ENCODE peak calls at places on chromosomes 4 and X, in nine cellular contexts. One of them, this sample, is unnamed.

GRCh38 chr4:66609014-66609413 is 936.3 kb downstream of the CENPC start:
- DNase-seq in GM23338: no peak
- DNase-seq in hepatocyte: no peak
- DNase-seq in MM.1S: no peak
- DNase-seq in neural progenitor cell: no peak
- DNase-seq in HCT116: no peak
- DNase-seq in GM23248: no peak
- DNase-seq in SK-N-SH: no peak
- DNase-seq in PC-3: no peak
- DNase-seq in this sample: no peak

GRCh38 chr4:151174784-151175183 is 75.4 kb downstream of the RPS3A start:
- DNase-seq in PC-3: no peak
- DNase-seq in MM.1S: no peak
- DNase-seq in hepatocyte: no peak
- DNase-seq in GM23248: no peak
- DNase-seq in GM23338: no peak
- DNase-seq in neural progenitor cell: no peak
- DNase-seq in SK-N-SH: no peak
- DNase-seq in HCT116: no peak
- DNase-seq in this sample: no peak

GRCh38 chrX:54447461-54447860 is 7.3 kb downstream of the TSR2 start:
- DNase-seq in SK-N-SH: no peak
- DNase-seq in GM23338: peak
- DNase-seq in PC-3: peak
- DNase-seq in GM23248: peak
- DNase-seq in HCT116: no peak
- DNase-seq in neural progenitor cell: peak
- DNase-seq in MM.1S: no peak
- DNase-seq in hepatocyte: peak
- DNase-seq in this sample: no peak

GRCh38 chr4:28277931-28278330 is 1417.3 kb downstream of the STIM2 start:
- DNase-seq in neural progenitor cell: no peak
- DNase-seq in SK-N-SH: no peak
- DNase-seq in HCT116: no peak
- DNase-seq in PC-3: peak
- DNase-seq in hepatocyte: peak
- DNase-seq in GM23338: no peak
- DNase-seq in GM23248: no peak
- DNase-seq in MM.1S: no peak
- DNase-seq in this sample: no peak

GRCh38 chrX:69133561-69134542 is 31.4 kb downstream of the PJA1 start:
- DNase-seq in HCT116: peak
- DNase-seq in hepatocyte: peak
- DNase-seq in GM23338: peak
- DNase-seq in neural progenitor cell: peak
- DNase-seq in GM23248: peak
- DNase-seq in PC-3: peak
- DNase-seq in SK-N-SH: peak
- DNase-seq in MM.1S: no peak
- DNase-seq in this sample: peak

GRCh38 chr4:66926687-66927086 is 618.6 kb downstream of the CENPC start:
- DNase-seq in PC-3: no peak
- DNase-seq in GM23338: peak
- DNase-seq in SK-N-SH: no peak
- DNase-seq in HCT116: no peak
- DNase-seq in MM.1S: no peak
- DNase-seq in neural progenitor cell: no peak
- DNase-seq in hepatocyte: no peak
- DNase-seq in GM23248: no peak
- DNase-seq in this sample: no peak

GRCh38 chr4:157095716-157096115 is 19.8 kb downstream of the GLRB start:
- DNase-seq in hepatocyte: no peak
- DNase-seq in PC-3: no peak
- DNase-seq in neural progenitor cell: no peak
- DNase-seq in GM23338: no peak
- DNase-seq in GM23248: no peak
- DNase-seq in HCT116: no peak
- DNase-seq in MM.1S: no peak
- DNase-seq in SK-N-SH: no peak
- DNase-seq in this sample: no peak

GRCh38 chr4:2365913-2366210 is 52.6 kb downstream of the ZFYVE28 start:
- DNase-seq in PC-3: no peak
- DNase-seq in HCT116: no peak
- DNase-seq in SK-N-SH: no peak
- DNase-seq in GM23338: no peak
- DNase-seq in MM.1S: no peak
- DNase-seq in neural progenitor cell: no peak
- DNase-seq in GM23248: no peak
- DNase-seq in hepatocyte: no peak
- DNase-seq in this sample: no peak

GRCh38 chr4:86960557-86960959 is 25.7 kb downstream of the AFF1 start:
- DNase-seq in neural progenitor cell: peak
- DNase-seq in MM.1S: no peak
- DNase-seq in SK-N-SH: no peak
- DNase-seq in HCT116: no peak
- DNase-seq in GM23338: no peak
- DNase-seq in hepatocyte: peak
- DNase-seq in GM23248: peak
- DNase-seq in PC-3: no peak
- DNase-seq in this sample: peak

GRCh38 chrX:109481986-109482385 is at the start of gene GUCY2F:
- DNase-seq in MM.1S: no peak
- DNase-seq in GM23248: no peak
- DNase-seq in hepatocyte: no peak
- DNase-seq in neural progenitor cell: no peak
- DNase-seq in SK-N-SH: no peak
- DNase-seq in GM23338: no peak
- DNase-seq in HCT116: no peak
- DNase-seq in PC-3: no peak
- DNase-seq in this sample: no peak
- H3K4me3 ChIP-seq in MM.1S: no peak
- H3K4me3 ChIP-seq in GM23248: no peak
- H3K4me3 ChIP-seq in hepatocyte: no peak
- H3K4me3 ChIP-seq in neural progenitor cell: no peak
- H3K4me3 ChIP-seq in SK-N-SH: no peak
- H3K4me3 ChIP-seq in GM23338: no peak
- H3K4me3 ChIP-seq in HCT116: no peak
- H3K4me3 ChIP-seq in PC-3: no peak
- H3K4me3 ChIP-seq in this sample: no peak

DNA sequence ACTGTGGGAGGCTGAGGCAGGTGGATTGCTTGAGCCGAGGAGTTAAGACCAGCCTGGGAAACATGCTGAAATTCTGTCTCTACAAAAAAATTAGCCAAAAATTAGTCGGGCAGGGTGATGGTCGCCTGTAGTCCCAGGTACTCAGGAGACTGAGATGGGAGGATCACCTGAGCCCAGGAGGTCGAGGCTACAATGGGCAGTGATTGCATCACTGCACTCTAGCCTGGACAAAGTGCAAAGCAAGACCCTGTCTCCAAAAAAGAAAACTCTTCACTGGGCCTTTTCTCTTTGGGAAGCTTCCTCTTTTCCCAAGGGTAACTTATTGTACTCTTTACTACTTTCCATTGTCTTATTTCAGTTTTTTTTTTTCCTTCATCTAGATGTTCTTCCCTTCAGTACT is 88.9 kb downstream of the UBE2K start:
- DNase-seq in PC-3: no peak
- DNase-seq in SK-N-SH: no peak
- DNase-seq in neural progenitor cell: no peak
- DNase-seq in hepatocyte: no peak
- DNase-seq in GM23338: no peak
- DNase-seq in GM23248: no peak
- DNase-seq in HCT116: no peak
- DNase-seq in MM.1S: no peak
- DNase-seq in this sample: no peak
- TF ChIP-seq EZH2phosphoT487 in PC-3: no peak
- TF ChIP-seq EZH2phosphoT487 in SK-N-SH: no peak
- TF ChIP-seq EZH2phosphoT487 in neural progenitor cell: no peak
- TF ChIP-seq EZH2phosphoT487 in hepatocyte: no peak
- TF ChIP-seq EZH2phosphoT487 in GM23338: no peak
- TF ChIP-seq EZH2phosphoT487 in GM23248: no peak
- TF ChIP-seq EZH2phosphoT487 in HCT116: no peak
- TF ChIP-seq EZH2phosphoT487 in MM.1S: no peak
- TF ChIP-seq EZH2phosphoT487 in this sample: no peak

DNA sequence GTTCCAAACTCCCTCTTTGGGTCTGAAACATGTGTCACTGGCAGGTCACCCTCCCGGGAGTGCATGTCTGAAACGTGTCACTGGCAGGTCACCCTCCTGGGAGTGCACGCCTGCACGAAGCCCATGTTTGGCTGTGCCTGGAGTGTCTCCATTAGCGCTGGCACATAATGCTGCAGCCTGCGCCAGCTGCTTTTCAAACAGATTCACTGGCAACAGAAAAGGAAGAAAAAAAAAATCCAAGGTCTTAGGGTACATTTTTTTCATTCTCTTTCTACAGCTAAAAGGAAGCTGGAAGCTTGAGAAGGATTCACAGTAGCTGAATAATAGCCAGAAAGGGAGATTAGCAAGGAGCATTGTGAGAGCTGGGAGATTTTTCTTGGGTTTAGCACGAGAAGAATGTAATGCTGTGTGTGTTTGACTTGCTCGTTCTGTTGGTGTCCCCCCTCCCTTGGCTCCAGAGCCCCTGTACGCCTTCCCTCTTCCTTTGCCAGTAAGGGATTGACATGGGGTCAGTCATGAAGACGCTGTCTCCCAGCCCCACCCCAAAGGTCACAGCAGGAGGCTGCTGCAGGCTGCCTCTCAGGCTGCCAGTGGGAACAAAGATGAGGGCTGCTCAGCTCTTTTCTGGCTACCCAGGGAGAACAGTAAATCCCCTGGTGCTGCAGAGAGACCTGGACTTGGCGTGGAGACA is 39.1 kb upstream of the TLR3 start:
- DNase-seq in HCT116: no peak
- DNase-seq in PC-3: no peak
- DNase-seq in SK-N-SH: peak
- DNase-seq in GM23338: peak
- DNase-seq in MM.1S: no peak
- DNase-seq in GM23248: peak
- DNase-seq in hepatocyte: peak
- DNase-seq in neural progenitor cell: peak
- DNase-seq in this sample: no peak
- H3K4me2 ChIP-seq in HCT116: no peak
- H3K4me2 ChIP-seq in PC-3: no peak
- H3K4me2 ChIP-seq in SK-N-SH: no peak
- H3K4me2 ChIP-seq in GM23338: peak
- H3K4me2 ChIP-seq in MM.1S: no peak
- H3K4me2 ChIP-seq in GM23248: no peak
- H3K4me2 ChIP-seq in hepatocyte: peak
- H3K4me2 ChIP-seq in neural progenitor cell: peak
- H3K4me2 ChIP-seq in this sample: no peak

GRCh38 chr4:68283714-68284113 is 38.2 kb upstream of the TMPRSS11B start:
- DNase-seq in PC-3: peak
- DNase-seq in neural progenitor cell: no peak
- DNase-seq in GM23248: no peak
- DNase-seq in hepatocyte: no peak
- DNase-seq in SK-N-SH: no peak
- DNase-seq in HCT116: no peak
- DNase-seq in MM.1S: no peak
- DNase-seq in GM23338: no peak
- DNase-seq in this sample: no peak
- H3K4me3 ChIP-seq in PC-3: no peak
- H3K4me3 ChIP-seq in neural progenitor cell: no peak
- H3K4me3 ChIP-seq in GM23248: no peak
- H3K4me3 ChIP-seq in hepatocyte: no peak
- H3K4me3 ChIP-seq in SK-N-SH: no peak
- H3K4me3 ChIP-seq in HCT116: no peak
- H3K4me3 ChIP-seq in MM.1S: no peak
- H3K4me3 ChIP-seq in GM23338: no peak
- H3K4me3 ChIP-seq in this sample: no peak

GRCh38 chr4:93475730-93476129 is 352.8 kb upstream of the ATOH1 start:
- DNase-seq in GM23248: no peak
- DNase-seq in hepatocyte: no peak
- DNase-seq in GM23338: no peak
- DNase-seq in neural progenitor cell: no peak
- DNase-seq in PC-3: peak
- DNase-seq in MM.1S: no peak
- DNase-seq in HCT116: no peak
- DNase-seq in SK-N-SH: no peak
- DNase-seq in this sample: no peak

GRCh38 chr4:93480452-93480851 is 348.1 kb upstream of the ATOH1 start:
- DNase-seq in GM23248: no peak
- DNase-seq in neural progenitor cell: no peak
- DNase-seq in hepatocyte: no peak
- DNase-seq in PC-3: peak
- DNase-seq in SK-N-SH: no peak
- DNase-seq in HCT116: peak
- DNase-seq in GM23338: no peak
- DNase-seq in MM.1S: no peak
- DNase-seq in this sample: no peak

GRCh38 chr4:93478805-93479204 is 349.7 kb upstream of the ATOH1 start:
- DNase-seq in GM23248: no peak
- DNase-seq in MM.1S: no peak
- DNase-seq in GM23338: no peak
- DNase-seq in PC-3: peak
- DNase-seq in neural progenitor cell: no peak
- DNase-seq in HCT116: no peak
- DNase-seq in hepatocyte: no peak
- DNase-seq in SK-N-SH: no peak
- DNase-seq in this sample: no peak
- TF ChIP-seq EZH2phosphoT487 in GM23248: no peak
- TF ChIP-seq EZH2phosphoT487 in MM.1S: no peak
- TF ChIP-seq EZH2phosphoT487 in GM23338: no peak
- TF ChIP-seq EZH2phosphoT487 in PC-3: no peak
- TF ChIP-seq EZH2phosphoT487 in neural progenitor cell: no peak
- TF ChIP-seq EZH2phosphoT487 in HCT116: no peak
- TF ChIP-seq EZH2phosphoT487 in hepatocyte: no peak
- TF ChIP-seq EZH2phosphoT487 in SK-N-SH: no peak
- TF ChIP-seq EZH2phosphoT487 in this sample: no peak

DNA sequence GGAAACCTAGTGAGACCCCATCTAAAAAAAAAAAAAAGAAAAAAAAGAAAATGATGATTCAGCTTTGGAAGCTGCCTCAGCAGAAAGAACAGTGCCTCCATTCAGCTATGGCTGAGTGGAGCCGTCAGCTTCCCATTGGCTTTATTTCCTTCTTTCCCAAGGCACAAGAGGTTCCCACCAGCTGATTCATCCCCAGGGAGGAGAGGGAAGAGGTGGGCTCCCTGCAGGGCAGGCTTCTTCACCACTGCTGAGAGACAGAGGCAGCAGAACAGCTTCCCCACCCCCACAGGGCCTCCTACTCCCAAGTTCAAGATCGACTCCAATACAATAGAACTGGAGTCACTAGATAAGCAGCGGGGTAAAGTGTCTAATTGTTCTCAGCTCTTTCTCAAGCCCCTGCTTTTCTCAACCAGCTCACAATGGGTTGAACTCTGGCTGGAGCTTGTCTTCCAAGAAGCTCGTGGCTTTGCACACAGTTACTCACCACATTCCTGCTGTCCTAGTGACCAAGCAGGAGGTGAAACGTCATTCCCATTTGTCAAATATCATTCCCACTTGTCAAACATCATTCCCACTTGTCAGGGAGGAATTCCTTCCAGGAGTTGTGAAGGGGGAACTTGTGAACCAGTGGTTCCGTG is 47.8 kb downstream of the FHDC1 start:
- DNase-seq in hepatocyte: no peak
- DNase-seq in neural progenitor cell: no peak
- DNase-seq in GM23338: no peak
- DNase-seq in SK-N-SH: no peak
- DNase-seq in PC-3: peak
- DNase-seq in GM23248: peak
- DNase-seq in HCT116: no peak
- DNase-seq in MM.1S: no peak
- DNase-seq in this sample: no peak
- H3K4me2 ChIP-seq in hepatocyte: no peak
- H3K4me2 ChIP-seq in neural progenitor cell: no peak
- H3K4me2 ChIP-seq in GM23338: no peak
- H3K4me2 ChIP-seq in SK-N-SH: no peak
- H3K4me2 ChIP-seq in PC-3: peak
- H3K4me2 ChIP-seq in GM23248: no peak
- H3K4me2 ChIP-seq in HCT116: no peak
- H3K4me2 ChIP-seq in MM.1S: no peak
- H3K4me2 ChIP-seq in this sample: no peak

GRCh38 chr4:180550106-180550505 is 1693.1 kb upstream of the TENM3 start:
- DNase-seq in GM23248: no peak
- DNase-seq in GM23338: peak
- DNase-seq in hepatocyte: no peak
- DNase-seq in HCT116: peak
- DNase-seq in PC-3: no peak
- DNase-seq in neural progenitor cell: no peak
- DNase-seq in MM.1S: no peak
- DNase-seq in SK-N-SH: no peak
- DNase-seq in this sample: no peak
- H3K4me3 ChIP-seq in GM23248: no peak
- H3K4me3 ChIP-seq in GM23338: no peak
- H3K4me3 ChIP-seq in hepatocyte: no peak
- H3K4me3 ChIP-seq in HCT116: no peak
- H3K4me3 ChIP-seq in PC-3: no peak
- H3K4me3 ChIP-seq in neural progenitor cell: no peak
- H3K4me3 ChIP-seq in MM.1S: no peak
- H3K4me3 ChIP-seq in SK-N-SH: no peak
- H3K4me3 ChIP-seq in this sample: no peak